ENCODE peak calls at places on chromosomes 12 and 14, in six cellular contexts. H, X, S, M, V and A are unnamed samples.

GRCh38 chr12:99170461-99170860 is 477.1 kb upstream of the GARIN6 start:
- DNase-seq in H (no peak), X (no peak), S (no peak), M (no peak), V (no peak), A (no peak)

GRCh38 chr14:93582516-93582915 is 151.8 kb downstream of the UNC79 start:
- DNase-seq in H (no peak), X (no peak), S (no peak), M (no peak), V (no peak), A (no peak)

GRCh38 chr14:85534435-85534834 is 4.5 kb downstream of the FLRT2 start:
- DNase-seq in H (no peak), X (no peak), S (no peak), M (peak), V (no peak), A (no peak)

GRCh38 chr12:8045952-8046944 is 13.7 kb downstream of the FOXJ2 start:
- DNase-seq in H (peak), X (peak), S (peak), M (peak), V (peak), A (no peak)

GRCh38 chr12:82672811-82673495 is 13.8 kb upstream of the TMTC2 start:
- DNase-seq in H (no peak), X (no peak), S (no peak), M (no peak), V (no peak), A (no peak)

GRCh38 chr14:58104808-58105207 is 47.2 kb downstream of the ARMH4 start:
- DNase-seq in H (no peak), X (no peak), S (peak), M (peak), V (no peak), A (peak)

GRCh38 chr12:92065018-92065499 is 80.6 kb downstream of the BTG1 start:
- DNase-seq in H (peak), X (peak), S (no peak), M (peak), V (peak), A (no peak)

GRCh38 chr12:12387521-12387920 is 30.6 kb downstream of the BORCS5 start:
- DNase-seq in H (no peak), X (no peak), S (peak), M (peak), V (no peak), A (peak)

GRCh38 chr12:116803018-116803736 is 65.1 kb downstream of the RNFT2 start:
- DNase-seq in H (no peak), X (no peak), S (no peak), M (no peak), V (no peak), A (no peak)

GRCh38 chr14:56400426-56400825 is 179.2 kb upstream of the TMEM260 start:
- DNase-seq in H (no peak), X (no peak), S (no peak), M (no peak), V (no peak), A (no peak)

GRCh38 chr12:89363084-89363483 is 10.8 kb upstream of the DUSP6 start:
- DNase-seq in H (no peak), X (no peak), S (no peak), M (no peak), V (no peak), A (no peak)

GRCh38 chr12:124441443-124442190 is 125.8 kb downstream of the NCOR2 start:
- DNase-seq in H (no peak), X (no peak), S (no peak), M (peak), V (no peak), A (peak)

GRCh38 chr12:32765906-32766305 is 10.2 kb upstream of the YARS2 start:
- DNase-seq in H (no peak), X (no peak), S (no peak), M (peak), V (no peak), A (no peak)

GRCh38 chr14:95527392-95528002 is 7.4 kb upstream of the GLRX5 start:
- DNase-seq in H (peak), X (no peak), S (no peak), M (peak), V (no peak), A (peak)

GRCh38 chr14:50714452-50715073 is 46.5 kb upstream of the SAV1 start:
- DNase-seq in H (no peak), X (no peak), S (peak), M (peak), V (no peak), A (no peak)

GRCh38 chr14:64459737-64460136 is 5.6 kb upstream of the AKAP5 start:
- DNase-seq in H (no peak), X (no peak), S (no peak), M (no peak), V (no peak), A (no peak)

GRCh38 chr12:71607494-71608330 is 55.9 kb downstream of the ZFC3H1 start:
- DNase-seq in H (no peak), X (no peak), S (no peak), M (no peak), V (no peak), A (no peak)

GRCh38 chr14:99199854-99200653 is 71.9 kb downstream of the BCL11B start:
- DNase-seq in H (no peak), X (no peak), S (no peak), M (peak), V (no peak), A (no peak)

GRCh38 chr12:131509706-131510105 is 201.2 kb upstream of the SFSWAP start:
- DNase-seq in H (no peak), X (no peak), S (no peak), M (no peak), V (no peak), A (no peak)

GRCh38 chr12:100801335-100801734 is 6.8 kb downstream of the ANO4 start:
- DNase-seq in H (no peak), X (no peak), S (no peak), M (no peak), V (no peak), A (no peak)

GRCh38 chr12:68392376-68392775 is 60.2 kb upstream of the MDM1 start:
- DNase-seq in H (no peak), X (no peak), S (no peak), M (no peak), V (no peak), A (no peak)

GRCh38 chr14:67395086-67395875 is 16.7 kb downstream of the PLEK2 start:
- DNase-seq in H (no peak), X (no peak), S (no peak), M (no peak), V (no peak), A (no peak)

GRCh38 chr14:48584031-48584430 is 908.6 kb upstream of the MDGA2 start:
- DNase-seq in H (no peak), X (no peak), S (no peak), M (peak), V (no peak), A (no peak)

GRCh38 chr12:117321572-117321971 is 39.9 kb downstream of the NOS1 start:
- DNase-seq in H (no peak), X (no peak), S (no peak), M (peak), V (no peak), A (no peak)

GRCh38 chr12:67430708-67431335 is 161.7 kb downstream of the CAND1 start:
- DNase-seq in H (no peak), X (peak), S (no peak), M (peak), V (no peak), A (no peak)

GRCh38 chr12:33116284-33116683 is 219.7 kb upstream of the PKP2 start:
- DNase-seq in H (no peak), X (no peak), S (no peak), M (no peak), V (no peak), A (no peak)

GRCh38 chr12:132524405-132524804 is 34.5 kb downstream of the FBRSL1 start:
- DNase-seq in H (no peak), X (no peak), S (no peak), M (peak), V (peak), A (no peak)

GRCh38 chr12:119208626-119209061 is 29.9 kb downstream of the HSPB8 start:
- DNase-seq in H (no peak), X (peak), S (peak), M (peak), V (no peak), A (no peak)

GRCh38 chr12:46523446-46523845 is 150.9 kb upstream of the SLC38A2 start:
- DNase-seq in H (no peak), X (no peak), S (no peak), M (peak), V (peak), A (no peak)

GRCh38 chr14:95184413-95184790 is 27.1 kb upstream of the DICER1 start:
- DNase-seq in H (no peak), X (no peak), S (no peak), M (no peak), V (no peak), A (no peak)

GRCh38 chr14:70642313-70643235 is 858 bp downstream of the TTC9 start:
- DNase-seq in H (peak), X (no peak), S (no peak), M (no peak), V (no peak), A (no peak)

GRCh38 chr14:77469539-77469938 is 11.6 kb downstream of the AHSA1 start:
- DNase-seq in H (no peak), X (no peak), S (no peak), M (no peak), V (no peak), A (no peak)

GRCh38 chr12:24080465-24080864 is 131.0 kb upstream of the SOX5 start:
- DNase-seq in H (no peak), X (no peak), S (no peak), M (no peak), V (no peak), A (no peak)

GRCh38 chr12:24081092-24081529 is 131.6 kb upstream of the SOX5 start:
- DNase-seq in H (no peak), X (no peak), S (no peak), M (no peak), V (no peak), A (no peak)

GRCh38 chr12:24079083-24079482 is 129.6 kb upstream of the SOX5 start:
- DNase-seq in H (no peak), X (no peak), S (no peak), M (no peak), V (no peak), A (no peak)

GRCh38 chr12:24075650-24076049 is 126.2 kb upstream of the SOX5 start:
- DNase-seq in H (no peak), X (no peak), S (no peak), M (no peak), V (no peak), A (no peak)

GRCh38 chr12:24078318-24078765 is 128.9 kb upstream of the SOX5 start:
- DNase-seq in H (no peak), X (no peak), S (no peak), M (peak), V (no peak), A (no peak)
- TF ChIP-seq CTCF in H (no peak), X (no peak), S (no peak), M (no peak), V (no peak), A (no peak)

GRCh38 chr12:64273527-64274403 is 51.7 kb upstream of the KICS2 start:
- DNase-seq in H (no peak), X (no peak), S (no peak), M (peak), V (peak), A (no peak)
- TF ChIP-seq CTCF in H (no peak), X (no peak), S (peak), M (peak), V (no peak), A (peak)

DNA sequence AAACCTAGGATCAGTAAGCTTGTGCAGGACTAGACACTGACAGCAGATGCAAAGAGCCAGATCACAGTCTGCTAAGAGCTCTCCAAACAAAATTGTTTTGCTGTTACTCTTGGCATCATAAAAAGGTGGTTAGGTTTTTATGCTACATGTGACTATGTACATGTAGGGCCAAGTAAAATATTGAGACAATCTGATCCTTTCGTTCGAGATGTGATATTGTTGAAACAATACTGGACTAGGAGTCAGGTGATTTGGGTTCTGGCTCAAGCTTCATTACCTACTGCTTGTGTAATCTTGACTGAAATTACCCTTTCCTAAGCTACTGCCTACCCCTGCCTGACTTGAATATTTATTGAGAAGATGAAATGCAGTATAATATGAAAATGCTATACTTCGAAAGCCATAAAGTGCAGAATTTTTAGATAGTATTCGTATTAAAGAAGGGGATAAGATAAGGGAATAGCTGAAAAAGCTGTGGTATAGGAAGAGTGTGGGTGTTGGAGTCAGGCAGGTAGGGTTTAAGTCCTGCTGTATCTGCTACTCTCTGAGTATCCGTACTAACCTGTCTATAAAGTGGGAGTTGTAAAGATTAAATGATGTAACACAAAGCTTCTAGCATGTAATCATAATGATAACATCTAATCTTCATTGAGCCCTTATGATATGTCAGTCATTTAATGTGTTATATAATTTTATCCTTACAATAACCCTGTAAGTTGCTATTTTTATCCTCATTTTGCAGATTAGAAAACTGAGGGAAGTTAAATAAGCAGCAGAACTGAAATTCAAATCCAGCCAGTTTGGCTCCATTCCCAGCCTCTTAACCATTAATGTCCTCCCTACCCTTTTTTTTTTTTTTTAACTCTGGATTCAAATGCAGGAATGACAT is 38.6 kb upstream of the ATF1 start:
- DNase-seq in H (no peak), X (no peak), S (peak), M (peak), V (no peak), A (no peak)
- TF ChIP-seq CTCF in H (no peak), X (no peak), S (no peak), M (no peak), V (no peak), A (no peak)

DNA sequence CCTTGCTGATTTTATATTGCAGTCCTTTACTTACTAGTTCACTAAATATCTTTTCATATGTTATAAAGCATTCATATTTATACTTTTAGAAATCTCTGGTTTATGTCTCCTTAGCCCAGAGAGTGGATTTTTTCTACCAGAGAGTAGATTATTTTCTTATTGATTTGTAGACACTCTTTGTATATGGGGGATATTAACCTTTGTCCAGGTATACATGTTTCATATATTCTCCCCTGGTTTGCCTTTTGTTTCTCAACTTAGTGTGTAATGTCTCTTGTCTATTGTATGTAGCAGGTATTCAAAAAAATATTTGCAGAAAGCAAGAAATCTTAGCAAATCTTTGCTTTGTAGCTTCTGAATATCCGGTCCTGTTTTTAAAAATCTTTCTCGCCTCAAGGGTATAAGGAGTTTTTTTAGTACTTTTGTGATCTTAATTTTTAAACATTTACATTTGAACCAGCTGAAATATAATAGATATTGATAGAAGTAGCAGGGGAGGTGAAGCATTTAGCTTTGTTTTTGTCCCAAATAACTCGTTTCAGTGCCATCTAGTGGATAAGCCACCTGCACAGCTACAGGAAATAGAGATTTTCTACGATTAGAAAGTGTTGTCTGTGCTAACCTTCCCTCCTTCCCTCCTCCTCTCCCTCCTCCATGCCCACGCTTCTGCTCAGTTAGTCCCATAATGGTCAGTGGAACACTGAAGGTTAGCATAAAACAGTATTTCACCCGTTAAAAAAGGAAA is 97.0 kb downstream of the PHETA1 start:
- DNase-seq in H (no peak), X (no peak), S (no peak), M (peak), V (no peak), A (no peak)
- TF ChIP-seq CTCF in H (no peak), X (no peak), S (no peak), M (peak), V (peak), A (peak)

DNA sequence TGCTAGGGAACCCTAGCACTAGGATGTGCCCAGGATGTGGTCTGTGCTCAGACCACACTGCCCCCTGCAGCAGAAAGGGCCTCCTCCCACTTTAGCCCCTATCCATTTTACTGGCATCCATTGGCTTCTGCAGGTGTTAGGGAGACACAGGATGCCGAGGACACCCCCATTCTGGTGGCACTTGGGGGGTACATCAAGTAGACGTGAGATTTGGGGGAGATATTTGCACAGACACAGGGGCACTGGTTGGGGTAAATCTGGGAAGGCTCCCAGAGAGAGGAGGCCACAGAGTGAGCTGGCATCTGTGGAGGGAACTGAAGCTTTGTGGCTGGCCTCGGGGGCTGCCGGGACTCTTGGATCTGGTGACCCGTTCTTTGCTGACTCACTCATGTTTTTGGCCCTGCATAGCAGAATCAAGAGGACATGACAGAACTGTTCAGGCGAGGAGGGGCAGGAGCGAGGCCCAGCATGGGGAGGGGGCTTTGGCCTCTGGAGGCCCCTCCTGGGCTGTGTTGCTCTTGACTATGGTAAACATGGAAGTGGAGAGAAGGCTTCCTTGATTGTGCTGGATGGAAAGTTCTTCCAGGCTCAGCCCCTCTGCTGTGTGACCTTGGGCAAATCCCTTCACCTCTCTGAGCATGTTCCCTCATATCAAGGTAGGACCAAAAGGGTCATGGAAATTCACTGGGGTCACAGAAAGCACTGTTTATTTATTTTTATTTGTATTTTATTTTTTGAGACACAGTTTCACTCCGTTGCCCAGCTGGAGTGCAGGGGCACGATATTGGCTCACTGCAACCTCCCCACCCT is 1.8 kb downstream of the PLBD2 start:
- DNase-seq in H (no peak), X (no peak), S (no peak), M (peak), V (no peak), A (no peak)
- TF ChIP-seq CTCF in H (no peak), X (no peak), S (peak), M (peak), V (peak), A (no peak)

GRCh38 chr14:39683711-39684110 is 251.5 kb upstream of the FBXO33 start:
- DNase-seq in H (no peak), X (no peak), S (no peak), M (no peak), V (no peak), A (no peak)

GRCh38 chr14:39680777-39681176 is 248.5 kb upstream of the FBXO33 start:
- DNase-seq in H (no peak), X (no peak), S (no peak), M (no peak), V (no peak), A (no peak)

GRCh38 chr14:39682000-39682399 is 249.8 kb upstream of the FBXO33 start:
- DNase-seq in H (no peak), X (no peak), S (no peak), M (no peak), V (no peak), A (no peak)

GRCh38 chr14:39682563-39682962 is 250.3 kb upstream of the FBXO33 start:
- DNase-seq in H (no peak), X (no peak), S (no peak), M (no peak), V (no peak), A (no peak)
- TF ChIP-seq CTCF in H (no peak), X (no peak), S (no peak), M (no peak), V (no peak), A (no peak)

DNA sequence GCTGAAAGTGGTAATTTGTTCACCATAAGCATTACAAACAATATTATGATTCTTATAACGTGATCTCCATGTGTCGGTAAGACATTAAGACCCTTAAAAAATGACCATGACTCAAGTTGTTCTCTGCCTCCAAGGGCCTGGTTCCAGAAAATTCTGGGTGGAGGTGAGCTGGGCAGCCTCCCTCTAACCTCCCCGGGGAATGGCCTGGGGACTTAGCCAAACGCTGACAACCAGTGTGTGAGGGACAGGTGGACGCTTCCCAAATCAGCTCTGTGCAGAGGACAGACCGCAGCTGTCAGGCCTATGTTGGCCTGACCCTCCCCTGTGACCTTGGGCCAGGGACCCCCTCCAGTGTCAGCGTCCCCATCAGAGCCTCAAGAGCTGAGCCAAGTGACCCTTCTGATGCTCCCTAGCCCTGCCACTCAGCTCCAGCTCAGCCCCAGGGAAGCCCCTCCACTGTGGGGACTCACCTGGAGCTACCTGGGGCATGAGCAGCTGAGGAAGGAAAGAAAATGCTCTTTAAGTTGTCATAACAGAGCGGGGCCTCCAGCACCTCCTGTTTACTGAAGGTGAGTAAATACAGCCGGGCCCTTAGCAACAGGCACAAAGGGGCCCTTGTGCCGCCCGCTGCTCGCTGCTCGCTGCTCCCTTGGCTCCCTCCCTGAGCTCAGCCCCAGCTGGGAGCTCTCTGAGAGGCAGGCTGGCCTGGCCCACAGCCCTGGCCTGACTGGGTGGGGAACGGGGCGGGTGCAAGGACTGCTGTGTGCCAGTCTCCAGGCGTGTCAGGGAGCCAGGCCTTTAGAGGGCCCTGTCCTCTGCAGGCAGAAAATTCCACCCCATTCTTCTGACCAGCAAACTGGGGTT is 116.6 kb downstream of the CALM1 start:
- DNase-seq in H (no peak), X (peak), S (no peak), M (no peak), V (no peak), A (no peak)
- TF ChIP-seq CTCF in H (no peak), X (no peak), S (no peak), M (no peak), V (no peak), A (no peak)